ENCODE peak calls at places on chromosomes 13 and 19, in five cellular contexts. One of them, this sample, is unnamed.

GRCh38 chr13:73106513-73107214 is 47.9 kb downstream of the KLF5 start:
- DNase-seq in NCI-H2081: no peak
- DNase-seq in tibial artery: no peak
- DNase-seq in germinal center: no peak
- DNase-seq in stimulated activated CD4-positive, alpha-beta T cell treated with anti-CD3 and anti-CD28 coated beads, Interleukin-4, amount 100 ng/mL, for 24 hours: no peak
- DNase-seq in this sample: no peak

GRCh38 chr13:99063178-99063577 is 85.3 kb upstream of the DOCK9 start:
- DNase-seq in NCI-H2081: no peak
- DNase-seq in tibial artery: no peak
- DNase-seq in germinal center: no peak
- DNase-seq in stimulated activated CD4-positive, alpha-beta T cell treated with anti-CD3 and anti-CD28 coated beads, Interleukin-4, amount 100 ng/mL, for 24 hours: no peak
- DNase-seq in this sample: no peak

GRCh38 chr13:79862515-79862914 is 381.6 kb downstream of the NDFIP2 start:
- DNase-seq in NCI-H2081: no peak
- DNase-seq in tibial artery: no peak
- DNase-seq in germinal center: no peak
- DNase-seq in stimulated activated CD4-positive, alpha-beta T cell treated with anti-CD3 and anti-CD28 coated beads, Interleukin-4, amount 100 ng/mL, for 24 hours: no peak
- DNase-seq in this sample: no peak

GRCh38 chr19:14433454-14434156 is 499 bp downstream of the PKN1 start:
- DNase-seq in NCI-H2081: peak
- DNase-seq in tibial artery: no peak
- DNase-seq in germinal center: peak
- DNase-seq in stimulated activated CD4-positive, alpha-beta T cell treated with anti-CD3 and anti-CD28 coated beads, Interleukin-4, amount 100 ng/mL, for 24 hours: peak
- DNase-seq in this sample: no peak

GRCh38 chr13:48112896-48113525 is 18.1 kb upstream of the MED4 start:
- DNase-seq in NCI-H2081: no peak
- DNase-seq in tibial artery: no peak
- DNase-seq in germinal center: no peak
- DNase-seq in stimulated activated CD4-positive, alpha-beta T cell treated with anti-CD3 and anti-CD28 coated beads, Interleukin-4, amount 100 ng/mL, for 24 hours: no peak
- DNase-seq in this sample: no peak

GRCh38 chr19:51440846-51441409 is 17.3 kb downstream of the SIGLEC8 start:
- DNase-seq in NCI-H2081: no peak
- DNase-seq in tibial artery: no peak
- DNase-seq in germinal center: no peak
- DNase-seq in stimulated activated CD4-positive, alpha-beta T cell treated with anti-CD3 and anti-CD28 coated beads, Interleukin-4, amount 100 ng/mL, for 24 hours: peak
- DNase-seq in this sample: no peak

GRCh38 chr19:12232961-12233360 is 61.7 kb downstream of the ZNF44 start:
- DNase-seq in NCI-H2081: no peak
- DNase-seq in tibial artery: no peak
- DNase-seq in germinal center: no peak
- DNase-seq in stimulated activated CD4-positive, alpha-beta T cell treated with anti-CD3 and anti-CD28 coated beads, Interleukin-4, amount 100 ng/mL, for 24 hours: no peak
- DNase-seq in this sample: no peak

GRCh38 chr13:73336789-73337188 is 278.0 kb downstream of the KLF5 start:
- DNase-seq in NCI-H2081: no peak
- DNase-seq in tibial artery: no peak
- DNase-seq in germinal center: no peak
- DNase-seq in stimulated activated CD4-positive, alpha-beta T cell treated with anti-CD3 and anti-CD28 coated beads, Interleukin-4, amount 100 ng/mL, for 24 hours: no peak
- DNase-seq in this sample: no peak

GRCh38 chr19:48475369-48476068 is 6.3 kb downstream of the CYTH2 start:
- DNase-seq in NCI-H2081: no peak
- DNase-seq in tibial artery: no peak
- DNase-seq in germinal center: no peak
- DNase-seq in stimulated activated CD4-positive, alpha-beta T cell treated with anti-CD3 and anti-CD28 coated beads, Interleukin-4, amount 100 ng/mL, for 24 hours: no peak
- DNase-seq in this sample: no peak

GRCh38 chr13:50441141-50441540 is 402.4 kb downstream of the DLEU7 start:
- DNase-seq in NCI-H2081: no peak
- DNase-seq in tibial artery: no peak
- DNase-seq in germinal center: no peak
- DNase-seq in stimulated activated CD4-positive, alpha-beta T cell treated with anti-CD3 and anti-CD28 coated beads, Interleukin-4, amount 100 ng/mL, for 24 hours: no peak
- DNase-seq in this sample: no peak

GRCh38 chr13:41452462-41452861 is 4.9 kb upstream of the RGCC start:
- DNase-seq in NCI-H2081: no peak
- DNase-seq in tibial artery: no peak
- DNase-seq in germinal center: no peak
- DNase-seq in stimulated activated CD4-positive, alpha-beta T cell treated with anti-CD3 and anti-CD28 coated beads, Interleukin-4, amount 100 ng/mL, for 24 hours: no peak
- DNase-seq in this sample: no peak

GRCh38 chr19:31135841-31136240 is 213.4 kb downstream of the TSHZ3 start:
- DNase-seq in NCI-H2081: no peak
- DNase-seq in tibial artery: no peak
- DNase-seq in germinal center: no peak
- DNase-seq in stimulated activated CD4-positive, alpha-beta T cell treated with anti-CD3 and anti-CD28 coated beads, Interleukin-4, amount 100 ng/mL, for 24 hours: no peak
- DNase-seq in this sample: no peak

GRCh38 chr19:34556500-34556899 is 74.9 kb downstream of the WTIP start:
- DNase-seq in NCI-H2081: peak
- DNase-seq in tibial artery: no peak
- DNase-seq in germinal center: no peak
- DNase-seq in stimulated activated CD4-positive, alpha-beta T cell treated with anti-CD3 and anti-CD28 coated beads, Interleukin-4, amount 100 ng/mL, for 24 hours: no peak
- DNase-seq in this sample: no peak

GRCh38 chr19:42396248-42396541 is 6.1 kb upstream of the CNFN start:
- DNase-seq in NCI-H2081: no peak
- DNase-seq in tibial artery: no peak
- DNase-seq in germinal center: peak
- DNase-seq in stimulated activated CD4-positive, alpha-beta T cell treated with anti-CD3 and anti-CD28 coated beads, Interleukin-4, amount 100 ng/mL, for 24 hours: no peak
- DNase-seq in this sample: no peak

GRCh38 chr19:12867120-12868099 is 13.8 kb downstream of the DNASE2 start:
- DNase-seq in NCI-H2081: no peak
- DNase-seq in tibial artery: no peak
- DNase-seq in germinal center: peak
- DNase-seq in stimulated activated CD4-positive, alpha-beta T cell treated with anti-CD3 and anti-CD28 coated beads, Interleukin-4, amount 100 ng/mL, for 24 hours: peak
- DNase-seq in this sample: no peak

GRCh38 chr13:92843549-92843948 is 383.1 kb upstream of the GPC6 start:
- DNase-seq in NCI-H2081: peak
- DNase-seq in tibial artery: no peak
- DNase-seq in germinal center: no peak
- DNase-seq in stimulated activated CD4-positive, alpha-beta T cell treated with anti-CD3 and anti-CD28 coated beads, Interleukin-4, amount 100 ng/mL, for 24 hours: no peak
- DNase-seq in this sample: no peak

GRCh38 chr13:66159526-66159925 is 1070.6 kb downstream of the PCDH9 start:
- DNase-seq in NCI-H2081: no peak
- DNase-seq in tibial artery: no peak
- DNase-seq in germinal center: no peak
- DNase-seq in stimulated activated CD4-positive, alpha-beta T cell treated with anti-CD3 and anti-CD28 coated beads, Interleukin-4, amount 100 ng/mL, for 24 hours: no peak
- DNase-seq in this sample: no peak

GRCh38 chr13:102028846-102029245 is 373.0 kb downstream of the FGF14 start:
- DNase-seq in NCI-H2081: no peak
- DNase-seq in tibial artery: no peak
- DNase-seq in germinal center: no peak
- DNase-seq in stimulated activated CD4-positive, alpha-beta T cell treated with anti-CD3 and anti-CD28 coated beads, Interleukin-4, amount 100 ng/mL, for 24 hours: no peak
- DNase-seq in this sample: no peak

GRCh38 chr13:109784590-109785140 is 1.7 kb downstream of the IRS2 start:
- DNase-seq in NCI-H2081: peak
- DNase-seq in tibial artery: peak
- DNase-seq in germinal center: peak
- DNase-seq in stimulated activated CD4-positive, alpha-beta T cell treated with anti-CD3 and anti-CD28 coated beads, Interleukin-4, amount 100 ng/mL, for 24 hours: peak
- DNase-seq in this sample: no peak

GRCh38 chr19:18425515-18426415 is 6.6 kb downstream of the SSBP4 start:
- DNase-seq in NCI-H2081: no peak
- DNase-seq in tibial artery: peak
- DNase-seq in germinal center: no peak
- DNase-seq in stimulated activated CD4-positive, alpha-beta T cell treated with anti-CD3 and anti-CD28 coated beads, Interleukin-4, amount 100 ng/mL, for 24 hours: no peak
- DNase-seq in this sample: no peak

GRCh38 chr13:98171806-98172569 is 5.1 kb downstream of the RNF113B start:
- DNase-seq in NCI-H2081: no peak
- DNase-seq in tibial artery: peak
- DNase-seq in germinal center: no peak
- DNase-seq in stimulated activated CD4-positive, alpha-beta T cell treated with anti-CD3 and anti-CD28 coated beads, Interleukin-4, amount 100 ng/mL, for 24 hours: no peak
- DNase-seq in this sample: no peak

GRCh38 chr19:28468701-28469459 is 744.1 kb downstream of the UQCRFS1 start:
- DNase-seq in NCI-H2081: no peak
- DNase-seq in tibial artery: no peak
- DNase-seq in germinal center: no peak
- DNase-seq in stimulated activated CD4-positive, alpha-beta T cell treated with anti-CD3 and anti-CD28 coated beads, Interleukin-4, amount 100 ng/mL, for 24 hours: peak
- DNase-seq in this sample: no peak

GRCh38 chr13:110820311-110820710 is 94.6 kb downstream of the ANKRD10 start:
- DNase-seq in NCI-H2081: no peak
- DNase-seq in tibial artery: no peak
- DNase-seq in germinal center: no peak
- DNase-seq in stimulated activated CD4-positive, alpha-beta T cell treated with anti-CD3 and anti-CD28 coated beads, Interleukin-4, amount 100 ng/mL, for 24 hours: no peak
- DNase-seq in this sample: no peak

GRCh38 chr13:108496364-108497215 is 132.8 kb upstream of the MYO16 start:
- DNase-seq in NCI-H2081: no peak
- DNase-seq in tibial artery: no peak
- DNase-seq in germinal center: no peak
- DNase-seq in stimulated activated CD4-positive, alpha-beta T cell treated with anti-CD3 and anti-CD28 coated beads, Interleukin-4, amount 100 ng/mL, for 24 hours: no peak
- DNase-seq in this sample: no peak

GRCh38 chr19:1459479-1459878 is 9.6 kb downstream of the APC2 start:
- DNase-seq in NCI-H2081: no peak
- DNase-seq in tibial artery: no peak
- DNase-seq in germinal center: no peak
- DNase-seq in stimulated activated CD4-positive, alpha-beta T cell treated with anti-CD3 and anti-CD28 coated beads, Interleukin-4, amount 100 ng/mL, for 24 hours: no peak
- DNase-seq in this sample: no peak

GRCh38 chr13:99948411-99948810 is 23.2 kb downstream of the ZIC5 start:
- DNase-seq in NCI-H2081: no peak
- DNase-seq in tibial artery: peak
- DNase-seq in germinal center: no peak
- DNase-seq in stimulated activated CD4-positive, alpha-beta T cell treated with anti-CD3 and anti-CD28 coated beads, Interleukin-4, amount 100 ng/mL, for 24 hours: no peak
- DNase-seq in this sample: no peak

GRCh38 chr13:95150555-95150954 is 150.7 kb downstream of the ABCC4 start:
- DNase-seq in NCI-H2081: no peak
- DNase-seq in tibial artery: no peak
- DNase-seq in germinal center: no peak
- DNase-seq in stimulated activated CD4-positive, alpha-beta T cell treated with anti-CD3 and anti-CD28 coated beads, Interleukin-4, amount 100 ng/mL, for 24 hours: no peak
- DNase-seq in this sample: no peak

GRCh38 chr13:60261432-60262351 is 98.0 kb upstream of the DIAPH3 start:
- DNase-seq in NCI-H2081: peak
- DNase-seq in tibial artery: no peak
- DNase-seq in germinal center: no peak
- DNase-seq in stimulated activated CD4-positive, alpha-beta T cell treated with anti-CD3 and anti-CD28 coated beads, Interleukin-4, amount 100 ng/mL, for 24 hours: no peak
- DNase-seq in this sample: no peak

GRCh38 chr19:30449673-30450072 is 77.5 kb downstream of the ZNF536 start:
- DNase-seq in NCI-H2081: no peak
- DNase-seq in tibial artery: no peak
- DNase-seq in germinal center: no peak
- DNase-seq in stimulated activated CD4-positive, alpha-beta T cell treated with anti-CD3 and anti-CD28 coated beads, Interleukin-4, amount 100 ng/mL, for 24 hours: no peak
- DNase-seq in this sample: no peak

GRCh38 chr19:51064534-51065220 is at the start of gene KLK13:
- DNase-seq in NCI-H2081: no peak
- DNase-seq in tibial artery: no peak
- DNase-seq in germinal center: no peak
- DNase-seq in stimulated activated CD4-positive, alpha-beta T cell treated with anti-CD3 and anti-CD28 coated beads, Interleukin-4, amount 100 ng/mL, for 24 hours: no peak
- DNase-seq in this sample: no peak

GRCh38 chr19:622666-623065 is 10.7 kb downstream of the POLRMT start:
- DNase-seq in NCI-H2081: no peak
- DNase-seq in tibial artery: no peak
- DNase-seq in germinal center: no peak
- DNase-seq in stimulated activated CD4-positive, alpha-beta T cell treated with anti-CD3 and anti-CD28 coated beads, Interleukin-4, amount 100 ng/mL, for 24 hours: no peak
- DNase-seq in this sample: no peak